ENCODE peak calls at places on chromosome 4, in four cellular contexts. G is kidney epithelial cell; N is body of pancreas; W is activated CD4-positive, alpha-beta T cell treated with anti-CD3 and anti-CD28 coated beads, Interleukin-2, amount 10 ng/mL, durations not matched to agents 7 days and 5 days. D is an unnamed sample.

GRCh38 chr4:68576272-68577100 is at the start of gene UGT2B17:
- DNase-seq in G (no peak), N (no peak), W (no peak), D (no peak)

GRCh38 chr4:47483722-47484121 is 1.4 kb upstream of the ATP10D start:
- DNase-seq in G (no peak), N (no peak), W (no peak), D (no peak)

GRCh38 chr4:2365054-2365912 is 53.2 kb downstream of the ZFYVE28 start:
- DNase-seq in G (no peak), N (no peak), W (no peak), D (no peak)

GRCh38 chr4:174828845-174829701 is at the start of gene GLRA3:
- DNase-seq in G (peak), N (peak), W (peak), D (no peak)

GRCh38 chr4:84623661-84624060 is 40.7 kb downstream of the CDS1 start:
- DNase-seq in G (no peak), N (no peak), W (no peak), D (no peak)

GRCh38 chr4:155099231-155099630 is 109.2 kb upstream of the NPY2R start:
- DNase-seq in G (no peak), N (no peak), W (no peak), D (no peak)

GRCh38 chr4:149749769-149750168 is 65.9 kb downstream of the IQCM start:
- DNase-seq in G (no peak), N (no peak), W (no peak), D (no peak)

GRCh38 chr4:110808371-110808878 is 185.5 kb upstream of the PITX2 start:
- DNase-seq in G (peak), N (no peak), W (no peak), D (no peak)

GRCh38 chr4:87882321-87882720 is 49.6 kb downstream of the MEPE start:
- DNase-seq in G (no peak), N (no peak), W (no peak), D (no peak)

GRCh38 chr4:14792702-14793227 is 209.5 kb upstream of the CPEB2 start:
- DNase-seq in G (no peak), N (no peak), W (no peak), D (no peak)

GRCh38 chr4:83238849-83239248 is 45.7 kb downstream of the COQ2 start:
- DNase-seq in G (no peak), N (no peak), W (no peak), D (no peak)

GRCh38 chr4:112778520-112778919 is 141.6 kb downstream of the LARP7 start:
- DNase-seq in G (no peak), N (no peak), W (no peak), D (no peak)

GRCh38 chr4:160351018-160351417 is 1248.1 kb downstream of the RAPGEF2 start:
- DNase-seq in G (no peak), N (no peak), W (no peak), D (no peak)

GRCh38 chr4:69684821-69685220 is 31.8 kb upstream of the UGT2A1 start:
- DNase-seq in G (no peak), N (no peak), W (no peak), D (no peak)

GRCh38 chr4:56298210-56298609 is 89.1 kb downstream of the AASDH start:
- DNase-seq in G (no peak), N (no peak), W (no peak), D (no peak)

GRCh38 chr4:77795339-77795738 is 23.8 kb downstream of the CNOT6L start:
- DNase-seq in G (no peak), N (no peak), W (no peak), D (no peak)

GRCh38 chr4:3799496-3799895 is 33.3 kb downstream of the ADRA2C start:
- DNase-seq in G (no peak), N (no peak), W (no peak), D (no peak)

GRCh38 chr4:39486221-39486804 is 27.5 kb downstream of the LIAS start:
- DNase-seq in G (no peak), N (no peak), W (no peak), D (no peak)